ENCODE peak calls at places on chromosomes 3 and 15, in eight cellular contexts. I is thyroid gland, S is GM03348, H is substantia nigra, Y is HFFc6, Z is foreskin fibroblast, U is mesendoderm, M is A549. Q is an unnamed sample.
A peak's percentile ranks its signal among the peaks of the same experiment; 100 is the strongest.

GRCh38 chr3:115927210-115927609 is 303.9 kb downstream of the GAP43 start:
- DNase-seq in Z (no peak), M (no peak), I (no peak), U (no peak), Y (no peak), S (no peak), H (no peak), Q (no peak)

GRCh38 chr15:82554351-82554750 is 14.1 kb upstream of the RPS17 start:
- DNase-seq in Z (peak; percentile 45), M (no peak), S (peak; percentile 60), Y (peak; percentile 47), H (no peak), U (no peak), I (no peak), Q (no peak)

GRCh38 chr15:96261575-96262034 is 68.9 kb upstream of the NR2F2 start:
- DNase-seq in Y (no peak), H (no peak), M (no peak), Z (no peak), I (no peak), S (no peak), U (no peak), Q (no peak)

GRCh38 chr3:184325715-184326114 is 11.3 kb downstream of the EIF4G1 start:
- DNase-seq in S (no peak), M (no peak), U (no peak), Z (no peak), I (no peak), Y (no peak), H (no peak), Q (no peak)

GRCh38 chr3:40312661-40313226 is 3.2 kb downstream of the EIF1B start:
- DNase-seq in Z (peak; percentile 61), Y (peak; percentile 25), M (no peak), U (no peak), S (no peak), I (no peak), H (no peak), Q (no peak)

GRCh38 chr3:193116871-193117270 is 124.2 kb upstream of the PLAAT1 start:
- DNase-seq in M (no peak), I (no peak), H (no peak), Z (no peak), S (no peak), Y (no peak), U (no peak), Q (no peak)

GRCh38 chr3:75396316-75396802 is 267.8 kb upstream of the FRG2C start:
- DNase-seq in H (no peak), S (peak; percentile 19), Y (no peak), U (no peak), I (no peak), Z (peak; percentile 46), M (no peak), Q (no peak)

GRCh38 chr3:178112134-178112533 is 424.1 kb upstream of the KCNMB2 start:
- DNase-seq in Z (no peak), U (peak; percentile 36), S (no peak), Y (no peak), M (no peak), H (no peak), I (no peak), Q (no peak)

GRCh38 chr15:80174017-80174746 is 21.4 kb downstream of the FAH start:
- DNase-seq in Y (peak; percentile 82), H (no peak), I (no peak), M (no peak), Z (peak; percentile 89), S (peak; percentile 89), U (no peak), Q (no peak)

GRCh38 chr3:27712136-27713065 is 9.7 kb downstream of the EOMES start:
- DNase-seq in Y (peak; percentile 72), U (peak; percentile 93), H (peak; percentile 60), S (peak; percentile 92), Z (peak; percentile 92), I (peak; percentile 71), M (peak; percentile 85), Q (peak; percentile 62)

GRCh38 chr3:63993653-63994079 is 29.6 kb downstream of the PSMD6 start:
- DNase-seq in Y (peak; percentile 72), M (peak; percentile 68), I (peak; percentile 66), Z (peak; percentile 90), U (peak; percentile 93), S (peak; percentile 91), H (peak; percentile 44), Q (peak; percentile 14)

GRCh38 chr3:32009101-32009500 is 27.6 kb downstream of the ZNF860 start:
- DNase-seq in Y (no peak), S (no peak), Z (peak; percentile 17), M (no peak), H (no peak), I (no peak), U (no peak), Q (no peak)

GRCh38 chr3:11310258-11310657 is 38.1 kb downstream of the ATG7 start:
- DNase-seq in Z (no peak), U (peak; percentile 36), Y (no peak), H (no peak), S (no peak), M (no peak), I (no peak), Q (no peak)

GRCh38 chr3:13004376-13004775 is 68.9 kb downstream of the IQSEC1 start:
- DNase-seq in S (no peak), Z (no peak), H (no peak), Y (no peak), U (no peak), I (no peak), M (no peak), Q (no peak)

GRCh38 chr3:197487911-197488391 is 67.8 kb downstream of the BDH1 start:
- DNase-seq in H (no peak), S (peak; percentile 91), Z (peak; percentile 97), Y (peak; percentile 91), M (peak; percentile 79), U (no peak), I (no peak), Q (peak; percentile 16)

GRCh38 chr15:79094611-79095021 is 4.0 kb upstream of the RASGRF1 start:
- DNase-seq in Z (no peak), I (no peak), H (no peak), M (no peak), S (no peak), U (no peak), Y (no peak), Q (no peak)

GRCh38 chr3:23992051-23992628 is 47.1 kb downstream of the NR1D2 start:
- DNase-seq in I (no peak), U (peak; percentile 59), Y (peak; percentile 16), M (no peak), H (peak; percentile 6), Z (peak; percentile 53), S (peak; percentile 33), Q (peak; percentile 59)

GRCh38 chr3:55701997-55702396 is 214.9 kb upstream of the WNT5A start:
- DNase-seq in S (no peak), I (no peak), U (no peak), M (no peak), Y (no peak), Z (peak; percentile 19), H (no peak), Q (no peak)

GRCh38 chr3:38549082-38549481 is 52.9 kb downstream of the EXOG start:
- DNase-seq in H (no peak), Z (no peak), Y (no peak), S (no peak), I (no peak), M (no peak), U (no peak), Q (no peak)

GRCh38 chr3:17154221-17154620 is 269.5 kb downstream of the PLCL2 start:
- DNase-seq in I (no peak), M (no peak), Y (no peak), S (no peak), H (no peak), U (no peak), Z (no peak), Q (no peak)

GRCh38 chr3:42829083-42829627 is 19.9 kb downstream of the ACKR2 start:
- DNase-seq in H (no peak), Y (no peak), Z (no peak), U (peak; percentile 63), S (no peak), M (peak; percentile 29), I (no peak), Q (no peak)

Q was measured in amygdala.